ENCODE peak calls at places on chromosomes 12 and 14, in eight cellular contexts. H, B, F, G, I, W, N and O are unnamed samples.

GRCh38 chr14:87152701-87153100 is 840.3 kb downstream of the GALC start:
- DNase-seq in N (no peak), G (no peak), I (no peak), B (no peak), H (no peak), W (no peak), F (no peak), O (no peak)

GRCh38 chr14:24911324-24912095 is 138.4 kb downstream of the STXBP6 start:
- DNase-seq in F (no peak), W (no peak), B (peak), I (no peak), N (no peak), H (no peak), G (no peak), O (no peak)

GRCh38 chr12:32365473-32366064 is 33.8 kb upstream of the FGD4 start:
- DNase-seq in I (peak), G (peak), H (peak), N (no peak), B (peak), F (peak), W (peak), O (no peak)

GRCh38 chr14:69260246-69260978 is 454 bp downstream of the GALNT16 start:
- DNase-seq in G (no peak), W (no peak), H (peak), I (peak), N (no peak), F (peak), B (no peak), O (no peak)

GRCh38 chr14:47675489-47676300 is at the start of gene MDGA2:
- DNase-seq in F (no peak), W (no peak), N (no peak), B (no peak), H (peak), G (no peak), I (no peak), O (no peak)

GRCh38 chr14:28653521-28653920 is 113.1 kb upstream of the FOXG1 start:
- DNase-seq in I (no peak), H (no peak), W (no peak), F (no peak), B (no peak), N (no peak), G (no peak), O (no peak)

GRCh38 chr12:91818236-91819131 is 327.2 kb downstream of the BTG1 start:
- DNase-seq in I (no peak), F (peak), G (no peak), N (no peak), W (no peak), H (no peak), B (no peak), O (no peak)

GRCh38 chr14:70601162-70601561 is 707 bp upstream of the MED6 start:
- DNase-seq in N (no peak), I (peak), G (no peak), B (no peak), F (no peak), H (no peak), W (no peak), O (no peak)

GRCh38 chr14:99190696-99191662 is 81.0 kb downstream of the BCL11B start:
- DNase-seq in N (peak), H (no peak), W (no peak), I (no peak), G (no peak), F (no peak), B (no peak), O (peak)

GRCh38 chr14:61077946-61078738 is 97.1 kb downstream of the SLC38A6 start:
- DNase-seq in B (no peak), N (no peak), I (no peak), H (no peak), G (no peak), W (no peak), F (no peak), O (no peak)

GRCh38 chr14:26332966-26333365 is 264.9 kb downstream of the NOVA1 start:
- DNase-seq in N (no peak), G (no peak), I (no peak), F (no peak), H (no peak), W (no peak), B (no peak), O (no peak)

GRCh38 chr12:114430306-114430705 is 24.4 kb upstream of the TBX5 start:
- DNase-seq in I (no peak), N (no peak), H (no peak), G (no peak), F (no peak), B (no peak), W (peak), O (no peak)

GRCh38 chr14:78440351-78440750 is 270.2 kb downstream of the NRXN3 start:
- DNase-seq in I (no peak), F (no peak), N (no peak), G (no peak), W (no peak), H (no peak), B (no peak), O (no peak)

GRCh38 chr14:50099335-50099734 is 17.0 kb downstream of the VCPKMT start:
- DNase-seq in B (peak), I (no peak), F (no peak), W (peak), N (no peak), G (no peak), H (no peak), O (no peak)

GRCh38 chr14:34147461-34147860 is 196.6 kb upstream of the EGLN3 start:
- DNase-seq in N (no peak), W (no peak), H (no peak), G (no peak), B (no peak), I (no peak), F (no peak), O (no peak)

GRCh38 chr12:41189395-41190251 is 1.5 kb downstream of the PDZRN4 start:
- DNase-seq in H (peak), B (no peak), G (no peak), I (no peak), W (no peak), F (no peak), N (no peak), O (no peak)

GRCh38 chr14:95573313-95573712 is 38.5 kb downstream of the GLRX5 start:
- DNase-seq in N (no peak), G (no peak), F (no peak), B (no peak), H (no peak), W (no peak), I (no peak), O (no peak)

GRCh38 chr14:21070610-21071224 is 613 bp downstream of the ARHGEF40 start:
- DNase-seq in W (peak), G (no peak), N (no peak), I (peak), H (peak), F (peak), B (peak), O (peak)

GRCh38 chr14:89378119-89378518 is 38.9 kb downstream of the FOXN3 start:
- DNase-seq in H (no peak), G (no peak), W (no peak), N (no peak), I (peak), B (no peak), F (no peak), O (peak)

GRCh38 chr14:67390135-67390534 is 21.8 kb downstream of the PLEK2 start:
- DNase-seq in W (no peak), G (no peak), F (no peak), B (no peak), N (no peak), I (no peak), H (no peak), O (no peak)

GRCh38 chr14:21987937-21988336 is 314.3 kb upstream of the OR4E1 start:
- DNase-seq in N (no peak), F (no peak), W (no peak), B (no peak), I (peak), H (peak), G (no peak), O (no peak)

GRCh38 chr14:104797112-104798044 is 1.8 kb upstream of the AKT1 start:
- DNase-seq in I (no peak), N (no peak), W (peak), F (no peak), H (no peak), B (peak), G (no peak), O (no peak)

GRCh38 chr12:62632521-62632920 is 165.9 kb downstream of the MON2 start:
- DNase-seq in N (no peak), I (no peak), H (peak), W (peak), F (peak), B (peak), G (peak), O (no peak)

GRCh38 chr14:104794099-104794498 is 1.4 kb downstream of the AKT1 start:
- DNase-seq in H (no peak), B (peak), W (no peak), N (peak), F (no peak), I (peak), G (no peak), O (peak)

GRCh38 chr14:67359319-67359774 is 257 bp downstream of the ATP6V1D start:
- DNase-seq in F (no peak), N (no peak), W (peak), H (peak), I (peak), B (no peak), G (no peak), O (peak)

GRCh38 chr12:113425960-113426453 is 3.8 kb downstream of the SDSL start:
- DNase-seq in W (no peak), F (no peak), I (no peak), B (no peak), H (no peak), N (no peak), G (no peak), O (no peak)

GRCh38 chr12:119175115-119175514 is 3.6 kb upstream of the HSPB8 start:
- DNase-seq in N (no peak), B (no peak), W (no peak), G (no peak), F (no peak), I (no peak), H (no peak), O (no peak)